ENCODE peak calls at places on chromosome 19, in ten cellular contexts. C is tibial nerve; M is stimulated activated CD8-positive, alpha-beta memory T cell treated with anti-CD3 and anti-CD28 coated beads, Interleukin-7, amount 100 ng/mL, for 48 hours; E is astrocyte; I is foreskin melanocyte; O is HTR-8/SVneo; S is H54; N is stimulated activated CD4-positive, alpha-beta T cell treated with anti-CD3 and anti-CD28 coated beads, Interleukin-1b, Interleukin-23, amount 100 ng/mL, for 48 hours; Q is lower lobe of right lung; U is HT1080. V is an unnamed sample.

GRCh38 chr19:18991468-18991867 is 41.8 kb downstream of the SUGP2 start:
- DNase-seq in C (no peak), M (no peak), E (no peak), I (no peak), O (no peak), S (no peak), N (no peak), Q (no peak), U (no peak), V (no peak)

GRCh38 chr19:50427997-50428425 is 4.7 kb upstream of the MYBPC2 start:
- DNase-seq in C (peak; percentile 62), M (peak; percentile 14), E (peak; percentile 70), I (peak; percentile 59), O (no peak), S (no peak), N (no peak), Q (peak; percentile 96), U (no peak), V (peak; percentile 84)

GRCh38 chr19:3762501-3763459 is at the start of gene MRPL54:
- DNase-seq in C (peak; percentile 97), M (peak; percentile 99), E (peak; percentile 98), I (peak; percentile 98), O (peak; percentile 98), S (peak; percentile 98), N (peak; percentile 100), Q (peak; percentile 100), U (peak; percentile 98), V (peak; percentile 97)

GRCh38 chr19:33240181-33240771 is 14.6 kb upstream of the SLC7A10 start:
- DNase-seq in C (no peak), M (no peak), E (no peak), I (no peak), O (no peak), S (no peak), N (no peak), Q (peak; percentile 34), U (no peak), V (no peak)

GRCh38 chr19:56900573-56901097 is 60.1 kb upstream of the PEG3 start:
- DNase-seq in C (no peak), M (no peak), E (no peak), I (no peak), O (no peak), S (no peak), N (no peak), Q (no peak), U (no peak), V (no peak)

GRCh38 chr19:11659612-11660011 is 62.3 kb downstream of the ZNF627 start:
- DNase-seq in C (no peak), M (no peak), E (no peak), I (no peak), O (peak; percentile 29), S (no peak), N (no peak), Q (no peak), U (no peak), V (peak; percentile 7)

GRCh38 chr19:51799311-51799997 is 4.5 kb downstream of the FPR3 start:
- DNase-seq in C (peak; percentile 37), M (no peak), E (peak; percentile 95), I (no peak), O (peak; percentile 86), S (peak; percentile 61), N (no peak), Q (peak; percentile 78), U (peak; percentile 88), V (peak; percentile 29)

GRCh38 chr19:246551-246950 is 44.7 kb downstream of the PLPP2 start:
- DNase-seq in C (no peak), M (no peak), E (no peak), I (no peak), O (no peak), S (no peak), N (peak; percentile 45), Q (peak; percentile 47), U (no peak), V (no peak)

GRCh38 chr19:16435999-16436650 is 35.6 kb downstream of the EPS15L1 start:
- DNase-seq in C (no peak), M (no peak), E (peak; percentile 46), I (no peak), O (no peak), S (no peak), N (no peak), Q (no peak), U (no peak), V (no peak)

V was measured in ACHN.